ENCODE peak calls at places on chromosomes 12 and 14, in eight cellular contexts. One of them, this sample, is unnamed.

GRCh38 chr12:128864516-128865186 is 11.4 kb downstream of the GLT1D1 start:
- DNase-seq in GM12891: no peak
- DNase-seq in M059J: no peak
- DNase-seq in central memory CD4-positive, alpha-beta T cell: no peak
- DNase-seq in activated T-cell treated with anti-CD3 and anti-CD28 coated beads, Interleukin-2, amount 50 U/mL, for 4 hours: no peak
- DNase-seq in fibroblast of mammary gland: no peak
- DNase-seq in CD8-positive, alpha-beta memory T cell: no peak
- DNase-seq in A172: no peak
- DNase-seq in this sample: no peak

GRCh38 chr12:54565658-54566552 is 16.5 kb downstream of the PDE1B start:
- DNase-seq in A172: no peak
- DNase-seq in GM12891: no peak
- DNase-seq in central memory CD4-positive, alpha-beta T cell: no peak
- DNase-seq in activated T-cell treated with anti-CD3 and anti-CD28 coated beads, Interleukin-2, amount 50 U/mL, for 4 hours: no peak
- DNase-seq in M059J: no peak
- DNase-seq in fibroblast of mammary gland: no peak
- DNase-seq in CD8-positive, alpha-beta memory T cell: no peak
- DNase-seq in this sample: no peak

GRCh38 chr14:68884031-68885030 is 91.5 kb upstream of the ZFP36L1 start:
- DNase-seq in GM12891: no peak
- DNase-seq in activated T-cell treated with anti-CD3 and anti-CD28 coated beads, Interleukin-2, amount 50 U/mL, for 4 hours: no peak
- DNase-seq in A172: peak; percentile 45
- DNase-seq in M059J: peak; percentile 95
- DNase-seq in central memory CD4-positive, alpha-beta T cell: no peak
- DNase-seq in CD8-positive, alpha-beta memory T cell: no peak
- DNase-seq in fibroblast of mammary gland: peak; percentile 97
- DNase-seq in this sample: no peak

GRCh38 chr12:1348606-1349005 is 245.8 kb downstream of the FBXL14 start:
- DNase-seq in central memory CD4-positive, alpha-beta T cell: no peak
- DNase-seq in A172: no peak
- DNase-seq in M059J: no peak
- DNase-seq in CD8-positive, alpha-beta memory T cell: no peak
- DNase-seq in GM12891: no peak
- DNase-seq in activated T-cell treated with anti-CD3 and anti-CD28 coated beads, Interleukin-2, amount 50 U/mL, for 4 hours: no peak
- DNase-seq in fibroblast of mammary gland: no peak
- DNase-seq in this sample: no peak

GRCh38 chr14:32603992-32604391 is 274.9 kb downstream of the AKAP6 start:
- DNase-seq in M059J: no peak
- DNase-seq in GM12891: no peak
- DNase-seq in activated T-cell treated with anti-CD3 and anti-CD28 coated beads, Interleukin-2, amount 50 U/mL, for 4 hours: no peak
- DNase-seq in CD8-positive, alpha-beta memory T cell: no peak
- DNase-seq in A172: no peak
- DNase-seq in fibroblast of mammary gland: no peak
- DNase-seq in central memory CD4-positive, alpha-beta T cell: no peak
- DNase-seq in this sample: no peak

GRCh38 chr12:49793620-49794019 is 34.6 kb downstream of the NCKAP5L start:
- DNase-seq in M059J: no peak
- DNase-seq in CD8-positive, alpha-beta memory T cell: no peak
- DNase-seq in activated T-cell treated with anti-CD3 and anti-CD28 coated beads, Interleukin-2, amount 50 U/mL, for 4 hours: no peak
- DNase-seq in fibroblast of mammary gland: no peak
- DNase-seq in GM12891: no peak
- DNase-seq in central memory CD4-positive, alpha-beta T cell: no peak
- DNase-seq in A172: no peak
- DNase-seq in this sample: no peak

GRCh38 chr12:106251636-106252035 is 3.8 kb upstream of the CKAP4 start:
- DNase-seq in A172: peak; percentile 40
- DNase-seq in GM12891: no peak
- DNase-seq in CD8-positive, alpha-beta memory T cell: no peak
- DNase-seq in central memory CD4-positive, alpha-beta T cell: no peak
- DNase-seq in fibroblast of mammary gland: peak; percentile 40
- DNase-seq in activated T-cell treated with anti-CD3 and anti-CD28 coated beads, Interleukin-2, amount 50 U/mL, for 4 hours: no peak
- DNase-seq in M059J: peak; percentile 10
- DNase-seq in this sample: no peak

GRCh38 chr12:105319691-105320209 is 10.7 kb upstream of the C12orf75 start:
- DNase-seq in A172: no peak
- DNase-seq in M059J: peak; percentile 31
- DNase-seq in GM12891: no peak
- DNase-seq in central memory CD4-positive, alpha-beta T cell: no peak
- DNase-seq in activated T-cell treated with anti-CD3 and anti-CD28 coated beads, Interleukin-2, amount 50 U/mL, for 4 hours: no peak
- DNase-seq in CD8-positive, alpha-beta memory T cell: no peak
- DNase-seq in fibroblast of mammary gland: no peak
- DNase-seq in this sample: no peak

GRCh38 chr14:40464531-40464930 is 1032.3 kb upstream of the FBXO33 start:
- DNase-seq in activated T-cell treated with anti-CD3 and anti-CD28 coated beads, Interleukin-2, amount 50 U/mL, for 4 hours: no peak
- DNase-seq in central memory CD4-positive, alpha-beta T cell: no peak
- DNase-seq in M059J: no peak
- DNase-seq in fibroblast of mammary gland: no peak
- DNase-seq in CD8-positive, alpha-beta memory T cell: no peak
- DNase-seq in GM12891: no peak
- DNase-seq in A172: no peak
- DNase-seq in this sample: no peak

GRCh38 chr12:17954788-17955187 is 135.2 kb downstream of the RERGL start:
- DNase-seq in M059J: peak; percentile 1
- DNase-seq in central memory CD4-positive, alpha-beta T cell: no peak
- DNase-seq in CD8-positive, alpha-beta memory T cell: no peak
- DNase-seq in fibroblast of mammary gland: no peak
- DNase-seq in A172: peak; percentile 6
- DNase-seq in GM12891: no peak
- DNase-seq in activated T-cell treated with anti-CD3 and anti-CD28 coated beads, Interleukin-2, amount 50 U/mL, for 4 hours: no peak
- DNase-seq in this sample: no peak

GRCh38 chr12:52022841-52023181 is 16.1 kb downstream of the TAMALIN start:
- DNase-seq in activated T-cell treated with anti-CD3 and anti-CD28 coated beads, Interleukin-2, amount 50 U/mL, for 4 hours: no peak
- DNase-seq in fibroblast of mammary gland: no peak
- DNase-seq in CD8-positive, alpha-beta memory T cell: no peak
- DNase-seq in A172: no peak
- DNase-seq in GM12891: no peak
- DNase-seq in central memory CD4-positive, alpha-beta T cell: no peak
- DNase-seq in M059J: peak; percentile 12
- DNase-seq in this sample: no peak

GRCh38 chr12:104933128-104933527 is 25.0 kb downstream of the SLC41A2 start:
- DNase-seq in GM12891: no peak
- DNase-seq in M059J: no peak
- DNase-seq in A172: no peak
- DNase-seq in activated T-cell treated with anti-CD3 and anti-CD28 coated beads, Interleukin-2, amount 50 U/mL, for 4 hours: no peak
- DNase-seq in fibroblast of mammary gland: no peak
- DNase-seq in central memory CD4-positive, alpha-beta T cell: no peak
- DNase-seq in CD8-positive, alpha-beta memory T cell: no peak
- DNase-seq in this sample: no peak

GRCh38 chr12:45730116-45730841 is 773 bp downstream of the ARID2 start:
- DNase-seq in CD8-positive, alpha-beta memory T cell: peak; percentile 44
- DNase-seq in M059J: peak; percentile 63
- DNase-seq in GM12891: no peak
- DNase-seq in A172: peak; percentile 28
- DNase-seq in fibroblast of mammary gland: peak; percentile 45
- DNase-seq in central memory CD4-positive, alpha-beta T cell: peak; percentile 63
- DNase-seq in activated T-cell treated with anti-CD3 and anti-CD28 coated beads, Interleukin-2, amount 50 U/mL, for 4 hours: peak; percentile 52
- DNase-seq in this sample: peak; percentile 42

GRCh38 chr14:24607635-24608492 is 1.6 kb downstream of the GZMH start:
- DNase-seq in CD8-positive, alpha-beta memory T cell: no peak
- DNase-seq in central memory CD4-positive, alpha-beta T cell: no peak
- DNase-seq in GM12891: no peak
- DNase-seq in activated T-cell treated with anti-CD3 and anti-CD28 coated beads, Interleukin-2, amount 50 U/mL, for 4 hours: no peak
- DNase-seq in fibroblast of mammary gland: no peak
- DNase-seq in M059J: no peak
- DNase-seq in A172: no peak
- DNase-seq in this sample: no peak

This sample was measured in CD14-positive monocyte.